ENCODE peak calls at places on chromosomes 16 and 17, in seven cellular contexts. One of them, this sample, is unnamed.

GRCh38 chr16:88667496-88667895 is 4.6 kb upstream of the MVD start:
- DNase-seq in AG10803: no peak
- DNase-seq in fibroblast of mammary gland: no peak
- DNase-seq in heart left ventricle: no peak
- DNase-seq in upper lobe of right lung: no peak
- DNase-seq in tibial artery: no peak
- DNase-seq in mesothelial cell of epicardium: no peak
- DNase-seq in this sample: no peak

GRCh38 chr17:8912060-8912981 is 44.8 kb upstream of the PIK3R6 start:
- DNase-seq in AG10803: no peak
- DNase-seq in fibroblast of mammary gland: no peak
- DNase-seq in heart left ventricle: no peak
- DNase-seq in upper lobe of right lung: no peak
- DNase-seq in tibial artery: no peak
- DNase-seq in mesothelial cell of epicardium: no peak
- DNase-seq in this sample: no peak

GRCh38 chr16:31696968-31697743 is 169.5 kb downstream of the AHSP start:
- DNase-seq in AG10803: peak
- DNase-seq in fibroblast of mammary gland: peak
- DNase-seq in heart left ventricle: no peak
- DNase-seq in upper lobe of right lung: no peak
- DNase-seq in tibial artery: no peak
- DNase-seq in mesothelial cell of epicardium: no peak
- DNase-seq in this sample: no peak

GRCh38 chr16:1639282-1639681 is 27.1 kb downstream of the CRAMP1 start:
- DNase-seq in AG10803: no peak
- DNase-seq in fibroblast of mammary gland: no peak
- DNase-seq in heart left ventricle: no peak
- DNase-seq in upper lobe of right lung: no peak
- DNase-seq in tibial artery: no peak
- DNase-seq in mesothelial cell of epicardium: no peak
- DNase-seq in this sample: no peak

GRCh38 chr16:69340095-69340644 is 598 bp downstream of the NIP7 start:
- DNase-seq in AG10803: peak
- DNase-seq in fibroblast of mammary gland: no peak
- DNase-seq in heart left ventricle: no peak
- DNase-seq in upper lobe of right lung: no peak
- DNase-seq in tibial artery: no peak
- DNase-seq in mesothelial cell of epicardium: no peak
- DNase-seq in this sample: no peak

GRCh38 chr17:5667871-5668270 is 83.6 kb upstream of the NLRP1 start:
- DNase-seq in AG10803: no peak
- DNase-seq in fibroblast of mammary gland: peak
- DNase-seq in heart left ventricle: no peak
- DNase-seq in upper lobe of right lung: no peak
- DNase-seq in tibial artery: no peak
- DNase-seq in mesothelial cell of epicardium: no peak
- DNase-seq in this sample: no peak

GRCh38 chr16:4293822-4294457 is 21.1 kb upstream of the TFAP4 start:
- DNase-seq in AG10803: peak
- DNase-seq in fibroblast of mammary gland: peak
- DNase-seq in heart left ventricle: peak
- DNase-seq in upper lobe of right lung: peak
- DNase-seq in tibial artery: peak
- DNase-seq in mesothelial cell of epicardium: no peak
- DNase-seq in this sample: no peak

GRCh38 chr17:4944163-4944553 is 4.1 kb downstream of the RNF167 start:
- DNase-seq in AG10803: no peak
- DNase-seq in fibroblast of mammary gland: no peak
- DNase-seq in heart left ventricle: no peak
- DNase-seq in upper lobe of right lung: no peak
- DNase-seq in tibial artery: no peak
- DNase-seq in mesothelial cell of epicardium: no peak
- DNase-seq in this sample: peak

GRCh38 chr17:1898332-1898731 is 68.5 kb downstream of the RPA1 start:
- DNase-seq in AG10803: no peak
- DNase-seq in fibroblast of mammary gland: no peak
- DNase-seq in heart left ventricle: no peak
- DNase-seq in upper lobe of right lung: no peak
- DNase-seq in tibial artery: no peak
- DNase-seq in mesothelial cell of epicardium: no peak
- DNase-seq in this sample: no peak

GRCh38 chr17:38798614-38799500 is 499 bp downstream of the PIP4K2B start:
- DNase-seq in AG10803: peak
- DNase-seq in fibroblast of mammary gland: peak
- DNase-seq in heart left ventricle: peak
- DNase-seq in upper lobe of right lung: no peak
- DNase-seq in tibial artery: peak
- DNase-seq in mesothelial cell of epicardium: no peak
- DNase-seq in this sample: peak
- TF ChIP-seq CTCF in AG10803: no peak
- TF ChIP-seq CTCF in fibroblast of mammary gland: no peak
- TF ChIP-seq CTCF in heart left ventricle: peak
- TF ChIP-seq CTCF in upper lobe of right lung: no peak
- TF ChIP-seq CTCF in tibial artery: no peak
- TF ChIP-seq CTCF in mesothelial cell of epicardium: no peak
- TF ChIP-seq CTCF in this sample: no peak

DNA sequence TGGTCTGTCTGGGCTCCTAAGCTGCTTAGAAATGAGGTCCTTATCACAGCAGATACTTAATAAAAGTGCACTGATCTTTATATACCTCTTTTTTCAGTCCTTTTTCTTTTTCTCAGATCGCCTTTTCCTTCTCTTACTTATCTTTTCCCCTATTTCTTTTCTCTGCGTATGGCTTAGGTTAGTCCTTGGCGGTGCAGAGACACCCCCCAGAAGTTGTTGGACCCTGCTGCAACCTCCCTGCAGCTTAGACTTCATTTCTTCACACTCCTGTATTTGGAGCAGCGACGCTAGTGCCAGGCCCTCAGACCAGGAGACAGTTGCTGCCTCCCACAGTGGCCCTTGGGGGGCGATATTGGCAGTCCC is 67.6 kb downstream of the CENPV start:
- DNase-seq in AG10803: no peak
- DNase-seq in fibroblast of mammary gland: no peak
- DNase-seq in heart left ventricle: no peak
- DNase-seq in upper lobe of right lung: no peak
- DNase-seq in tibial artery: no peak
- DNase-seq in mesothelial cell of epicardium: no peak
- DNase-seq in this sample: no peak
- TF ChIP-seq CTCF in AG10803: peak
- TF ChIP-seq CTCF in fibroblast of mammary gland: peak
- TF ChIP-seq CTCF in heart left ventricle: peak
- TF ChIP-seq CTCF in upper lobe of right lung: peak
- TF ChIP-seq CTCF in tibial artery: peak
- TF ChIP-seq CTCF in mesothelial cell of epicardium: no peak
- TF ChIP-seq CTCF in this sample: peak

GRCh38 chr16:74575805-74576643 is 30.9 kb downstream of the GLG1 start:
- DNase-seq in AG10803: no peak
- DNase-seq in fibroblast of mammary gland: no peak
- DNase-seq in heart left ventricle: no peak
- DNase-seq in upper lobe of right lung: no peak
- DNase-seq in tibial artery: no peak
- DNase-seq in mesothelial cell of epicardium: no peak
- DNase-seq in this sample: no peak

GRCh38 chr16:74573622-74574021 is 33.3 kb downstream of the GLG1 start:
- DNase-seq in AG10803: no peak
- DNase-seq in fibroblast of mammary gland: no peak
- DNase-seq in heart left ventricle: no peak
- DNase-seq in upper lobe of right lung: no peak
- DNase-seq in tibial artery: no peak
- DNase-seq in mesothelial cell of epicardium: no peak
- DNase-seq in this sample: no peak

GRCh38 chr16:74577882-74578366 is 29.0 kb downstream of the GLG1 start:
- DNase-seq in AG10803: peak
- DNase-seq in fibroblast of mammary gland: peak
- DNase-seq in heart left ventricle: no peak
- DNase-seq in upper lobe of right lung: no peak
- DNase-seq in tibial artery: no peak
- DNase-seq in mesothelial cell of epicardium: no peak
- DNase-seq in this sample: no peak

GRCh38 chr16:74574146-74574545 is 32.8 kb downstream of the GLG1 start:
- DNase-seq in AG10803: no peak
- DNase-seq in fibroblast of mammary gland: no peak
- DNase-seq in heart left ventricle: no peak
- DNase-seq in upper lobe of right lung: no peak
- DNase-seq in tibial artery: no peak
- DNase-seq in mesothelial cell of epicardium: no peak
- DNase-seq in this sample: no peak

GRCh38 chr16:74575175-74575804 is 31.6 kb downstream of the GLG1 start:
- DNase-seq in AG10803: no peak
- DNase-seq in fibroblast of mammary gland: no peak
- DNase-seq in heart left ventricle: no peak
- DNase-seq in upper lobe of right lung: no peak
- DNase-seq in tibial artery: no peak
- DNase-seq in mesothelial cell of epicardium: no peak
- DNase-seq in this sample: no peak
- TF ChIP-seq CTCF in AG10803: no peak
- TF ChIP-seq CTCF in fibroblast of mammary gland: no peak
- TF ChIP-seq CTCF in heart left ventricle: no peak
- TF ChIP-seq CTCF in upper lobe of right lung: no peak
- TF ChIP-seq CTCF in tibial artery: no peak
- TF ChIP-seq CTCF in mesothelial cell of epicardium: no peak
- TF ChIP-seq CTCF in this sample: no peak

GRCh38 chr17:76141212-76142043 is at the start of gene FOXJ1:
- DNase-seq in AG10803: peak
- DNase-seq in fibroblast of mammary gland: peak
- DNase-seq in heart left ventricle: peak
- DNase-seq in upper lobe of right lung: peak
- DNase-seq in tibial artery: peak
- DNase-seq in mesothelial cell of epicardium: peak
- DNase-seq in this sample: peak

GRCh38 chr17:76139261-76139752 is 1.7 kb downstream of the FOXJ1 start:
- DNase-seq in AG10803: no peak
- DNase-seq in fibroblast of mammary gland: no peak
- DNase-seq in heart left ventricle: no peak
- DNase-seq in upper lobe of right lung: no peak
- DNase-seq in tibial artery: no peak
- DNase-seq in mesothelial cell of epicardium: no peak
- DNase-seq in this sample: no peak

GRCh38 chr17:76140661-76141211 is 309 bp downstream of the FOXJ1 start:
- DNase-seq in AG10803: no peak
- DNase-seq in fibroblast of mammary gland: no peak
- DNase-seq in heart left ventricle: no peak
- DNase-seq in upper lobe of right lung: no peak
- DNase-seq in tibial artery: no peak
- DNase-seq in mesothelial cell of epicardium: no peak
- DNase-seq in this sample: no peak

GRCh38 chr17:76138896-76139248 is 2.2 kb downstream of the FOXJ1 start:
- DNase-seq in AG10803: no peak
- DNase-seq in fibroblast of mammary gland: no peak
- DNase-seq in heart left ventricle: no peak
- DNase-seq in upper lobe of right lung: no peak
- DNase-seq in tibial artery: no peak
- DNase-seq in mesothelial cell of epicardium: no peak
- DNase-seq in this sample: no peak

DNA sequence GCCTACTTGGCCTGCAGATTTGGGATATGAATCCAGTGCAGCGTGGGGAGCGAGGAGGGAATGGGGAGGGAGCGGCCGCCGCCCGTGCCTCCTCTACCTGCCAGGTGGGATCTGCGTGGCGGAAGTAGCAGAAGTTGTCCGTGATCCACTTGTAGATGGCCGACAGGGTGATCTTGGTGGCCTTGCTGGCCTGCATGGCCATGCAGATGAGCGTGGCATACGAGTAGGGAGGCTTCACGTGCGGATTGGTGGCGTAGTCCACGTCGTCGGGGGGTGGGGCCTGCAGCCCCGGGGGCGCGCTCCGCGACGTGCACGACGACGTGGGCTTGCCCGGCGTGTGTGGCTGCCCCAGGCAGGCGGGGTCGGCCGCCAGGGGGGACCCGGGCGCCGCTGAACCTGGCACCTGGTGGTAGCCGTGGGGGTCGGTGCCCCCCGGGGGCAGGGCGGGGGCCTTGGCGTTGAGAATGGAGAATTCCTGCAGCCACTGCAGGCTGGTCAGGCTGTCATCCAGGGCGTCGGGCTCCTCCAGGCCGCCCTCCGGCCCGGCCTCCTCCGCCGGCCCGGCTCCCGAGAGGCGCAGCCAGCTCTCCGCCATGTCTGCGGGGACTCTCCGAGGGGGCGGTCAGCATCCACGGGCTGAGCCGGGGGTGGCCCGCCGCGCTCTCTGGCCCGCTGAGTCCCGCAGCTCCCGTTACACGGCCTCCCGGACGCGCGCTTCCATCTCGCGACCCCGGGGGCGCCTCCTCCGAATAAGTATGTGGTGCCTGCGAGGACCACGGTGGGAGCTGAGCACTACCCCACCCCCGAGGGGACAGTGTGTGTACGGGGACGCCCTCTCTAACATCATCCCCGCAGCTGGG is 1.0 kb downstream of the FOXJ1 start:
- DNase-seq in AG10803: no peak
- DNase-seq in fibroblast of mammary gland: peak
- DNase-seq in heart left ventricle: no peak
- DNase-seq in upper lobe of right lung: peak
- DNase-seq in tibial artery: no peak
- DNase-seq in mesothelial cell of epicardium: no peak
- DNase-seq in this sample: peak
- TF ChIP-seq CTCF in AG10803: no peak
- TF ChIP-seq CTCF in fibroblast of mammary gland: no peak
- TF ChIP-seq CTCF in heart left ventricle: no peak
- TF ChIP-seq CTCF in upper lobe of right lung: no peak
- TF ChIP-seq CTCF in tibial artery: no peak
- TF ChIP-seq CTCF in mesothelial cell of epicardium: no peak
- TF ChIP-seq CTCF in this sample: no peak